ENCODE peak calls at places on chromosomes 6 and 20, in six cellular contexts. E is HL-60, W is A549, T is GM23338, R is HCT116, H is SK-N-SH. L is an unnamed sample.
A peak's percentile ranks its signal among the peaks of the same experiment; 100 is the strongest.

GRCh38 chr20:36866681-36867485 is 9.1 kb upstream of the TLDC2 start:
- DNase-seq in E (no peak), W (no peak), T (no peak), R (no peak), H (no peak), L (no peak)

GRCh38 chr6:165227644-165228329 is 81.6 kb downstream of the C6orf118 start:
- DNase-seq in E (no peak), W (no peak), T (no peak), R (no peak), H (no peak), L (no peak)

GRCh38 chr6:36131517-36132220 is 1.4 kb downstream of the MAPK13 start:
- DNase-seq in E (no peak), W (no peak), T (no peak), R (no peak), H (peak; percentile 87), L (no peak)

GRCh38 chr20:42734660-42735368 is 454.9 kb downstream of the PTPRT start:
- DNase-seq in E (no peak), W (no peak), T (no peak), R (no peak), H (no peak), L (no peak)

GRCh38 chr6:151025076-151025475 is 159.6 kb downstream of the MTHFD1L start:
- DNase-seq in E (no peak), W (no peak), T (no peak), R (no peak), H (no peak), L (no peak)

GRCh38 chr6:26118999-26119398 is 31.8 kb downstream of the HFE start:
- DNase-seq in E (no peak), W (no peak), T (no peak), R (peak; percentile 89), H (no peak), L (no peak)

GRCh38 chr6:52966101-52966500 is 29.0 kb downstream of the GSTA4 start:
- DNase-seq in E (no peak), W (no peak), T (no peak), R (no peak), H (no peak), L (no peak)

GRCh38 chr6:111417181-111417585 is 65.8 kb downstream of the REV3L start:
- DNase-seq in E (no peak), W (no peak), T (no peak), R (no peak), H (peak; percentile 58), L (no peak)

GRCh38 chr6:42692151-42692911 is 30.1 kb downstream of the PRPH2 start:
- DNase-seq in E (no peak), W (no peak), T (no peak), R (peak; percentile 64), H (no peak), L (no peak)

GRCh38 chr6:89360415-89360999 is 8.0 kb upstream of the UBE2J1 start:
- DNase-seq in E (no peak), W (no peak), T (no peak), R (no peak), H (no peak), L (no peak)
- TF ChIP-seq REST in E (no peak), W (no peak), T (no peak), R (no peak), H (no peak), L (no peak)

GRCh38 chr6:139028242-139028657 is 295 bp upstream of the ABRACL start:
- DNase-seq in E (no peak), W (no peak), T (peak; percentile 92), R (no peak), H (no peak), L (no peak)

GRCh38 chr6:139030211-139030530 is 1.6 kb downstream of the ABRACL start:
- DNase-seq in E (no peak), W (no peak), T (no peak), R (no peak), H (no peak), L (no peak)

GRCh38 chr6:139030539-139030938 is 2.0 kb downstream of the ABRACL start:
- DNase-seq in E (no peak), W (no peak), T (no peak), R (no peak), H (no peak), L (no peak)

GRCh38 chr6:139028658-139029469 is at the start of gene ABRACL:
- DNase-seq in E (peak; percentile 68), W (peak; percentile 42), T (peak; percentile 48), R (peak; percentile 56), H (peak; percentile 85), L (no peak)

DNA sequence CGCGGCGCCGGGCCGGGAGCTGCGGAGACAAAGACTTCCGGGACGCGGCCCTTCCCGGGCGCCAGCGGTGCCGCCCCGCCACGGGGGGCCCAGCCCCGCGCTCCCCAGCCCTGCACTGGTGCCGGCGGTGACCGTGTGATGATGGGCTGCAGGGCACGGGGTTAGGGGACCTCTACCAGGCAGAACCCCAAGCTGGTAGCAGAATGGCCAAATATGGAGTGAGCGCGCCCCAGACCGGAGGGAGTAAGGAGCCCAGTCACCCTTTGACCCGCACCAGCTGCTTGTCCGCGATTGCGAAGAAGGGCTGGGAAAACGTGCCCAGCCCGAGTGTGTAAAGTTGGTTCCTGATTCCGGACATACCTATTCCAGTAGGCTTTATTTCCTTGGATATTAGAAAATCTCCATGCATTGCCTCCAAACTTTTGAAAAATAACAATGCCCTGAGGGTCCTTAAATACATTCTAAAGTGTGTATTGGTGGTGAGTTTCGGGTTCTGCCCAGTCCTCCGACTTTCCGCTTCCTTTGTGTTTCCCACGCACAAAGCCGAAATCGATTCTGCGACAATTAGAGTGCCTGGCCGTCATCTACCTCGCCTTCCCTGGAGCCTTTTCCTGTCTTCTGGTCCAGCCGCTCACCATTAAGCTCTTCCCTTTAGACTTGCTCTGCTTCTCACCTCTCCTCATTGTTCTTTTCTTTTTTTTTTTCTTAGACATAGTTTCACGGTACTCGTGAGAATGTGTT is 1.1 kb downstream of the ABRACL start:
- DNase-seq in E (no peak), W (peak; percentile 17), T (peak; percentile 73), R (no peak), H (no peak), L (no peak)
- TF ChIP-seq REST in E (no peak), W (no peak), T (no peak), R (no peak), H (no peak), L (no peak)

DNA sequence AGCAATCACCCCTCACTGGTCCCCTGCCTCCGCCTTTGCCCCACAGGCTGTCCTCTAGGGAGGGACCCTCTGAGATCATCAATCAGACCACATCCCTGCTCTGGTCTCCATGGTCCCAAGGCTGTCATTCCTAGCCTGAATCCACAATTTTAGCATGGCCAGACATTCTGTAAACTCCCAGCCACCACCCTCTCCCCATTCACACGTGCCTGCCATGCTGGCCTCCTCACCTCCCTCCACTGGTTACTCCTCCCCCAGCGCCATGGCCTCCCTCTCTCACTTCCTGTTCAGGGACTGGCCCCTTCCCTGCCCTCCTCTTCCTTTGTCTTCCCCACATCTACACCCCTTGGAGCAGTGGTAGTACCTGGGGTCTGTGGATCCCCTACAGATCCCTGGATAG is 150.7 kb upstream of the MLN start:
- DNase-seq in E (no peak), W (no peak), T (peak; percentile 32), R (no peak), H (no peak), L (no peak)
- TF ChIP-seq REST in E (no peak), W (no peak), T (no peak), R (no peak), H (no peak), L (no peak)

GRCh38 chr20:40672095-40672494 is 16.9 kb downstream of the MAFB start:
- DNase-seq in E (no peak), W (no peak), T (no peak), R (no peak), H (no peak), L (no peak)

GRCh38 chr20:40668449-40669228 is 20.4 kb downstream of the MAFB start:
- DNase-seq in E (no peak), W (no peak), T (no peak), R (no peak), H (peak; percentile 74), L (no peak)

GRCh38 chr20:40667503-40667902 is 21.5 kb downstream of the MAFB start:
- DNase-seq in E (no peak), W (no peak), T (no peak), R (no peak), H (no peak), L (no peak)

GRCh38 chr20:40670251-40670650 is 18.8 kb downstream of the MAFB start:
- DNase-seq in E (no peak), W (no peak), T (no peak), R (no peak), H (no peak), L (no peak)

DNA sequence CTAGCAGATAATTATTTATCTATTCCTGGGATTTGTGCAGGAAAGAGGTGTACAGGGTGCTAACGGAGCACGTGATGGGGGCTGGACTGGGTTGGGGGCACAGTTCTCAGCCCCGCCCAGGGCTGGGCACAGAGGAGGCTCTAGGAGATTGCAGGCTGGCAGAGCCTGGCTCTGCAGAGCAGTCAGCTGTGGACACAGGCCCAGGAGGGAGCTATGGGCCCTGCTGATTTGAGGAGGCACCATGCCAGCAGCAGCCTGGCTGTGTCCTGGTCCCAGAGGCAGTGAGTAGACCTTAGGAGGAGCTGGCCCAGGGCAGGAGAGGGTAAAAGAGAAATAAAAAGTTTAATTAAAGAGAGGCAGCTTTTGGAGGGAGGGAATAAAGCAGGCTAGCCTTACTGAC is 19.3 kb downstream of the MAFB start:
- DNase-seq in E (no peak), W (no peak), T (no peak), R (no peak), H (peak; percentile 39), L (no peak)
- TF ChIP-seq REST in E (no peak), W (no peak), T (no peak), R (no peak), H (no peak), L (no peak)

GRCh38 chr20:61871160-61871559 is 194.5 kb downstream of the TAF4 start:
- DNase-seq in E (no peak), W (no peak), T (no peak), R (no peak), H (no peak), L (no peak)
- TF ChIP-seq REST in E (no peak), W (no peak), T (no peak), R (no peak), H (no peak), L (no peak)

DNA sequence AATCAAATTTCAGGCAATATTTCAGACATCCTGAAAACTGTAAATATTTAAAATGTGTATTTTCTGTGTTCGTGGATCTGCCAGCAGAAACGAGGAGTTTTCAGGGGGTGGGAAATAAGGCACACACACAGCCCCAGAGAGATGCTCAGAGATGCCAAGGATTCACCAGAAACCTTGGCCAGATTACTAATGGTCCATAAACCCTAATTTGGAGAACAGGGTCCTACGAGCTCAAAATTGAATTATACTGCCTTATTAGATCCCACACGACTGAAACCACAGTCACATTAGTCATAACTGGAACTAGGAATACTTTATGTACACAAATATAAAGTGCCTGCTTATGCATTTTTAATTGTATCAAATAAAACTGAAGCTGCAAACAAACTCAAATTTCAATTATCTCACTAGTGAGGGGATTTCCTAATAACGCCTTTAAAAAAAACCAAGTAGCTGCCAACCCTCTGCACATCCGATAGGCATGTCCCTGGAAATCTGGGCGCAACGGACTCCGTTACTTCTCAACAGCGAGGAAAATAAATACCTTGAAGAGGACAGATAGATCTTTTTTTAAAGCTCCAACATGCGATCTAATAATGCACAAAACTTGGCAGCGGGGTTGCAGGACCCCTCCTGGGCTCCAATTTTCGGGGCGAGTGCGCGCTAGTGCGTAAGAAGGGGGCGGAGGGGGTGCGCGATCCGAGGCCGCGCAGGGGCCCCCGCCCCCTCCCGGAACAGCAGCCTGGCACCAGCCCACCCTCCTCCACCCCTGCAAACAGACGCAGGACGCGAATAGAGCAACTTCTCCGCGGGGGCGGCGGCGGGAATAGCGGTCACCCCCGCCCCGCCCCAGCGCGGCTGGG is 887 bp downstream of the CHD6 start:
- DNase-seq in E (no peak), W (peak; percentile 23), T (peak; percentile 55), R (no peak), H (peak; percentile 75), L (no peak)
- TF ChIP-seq REST in E (no peak), W (no peak), T (no peak), R (no peak), H (no peak), L (no peak)

L was measured in Panc1.